ENCODE peak calls at places on chromosomes 4 and X, in five cellular contexts. N, A, E, W and Z are unnamed samples.

GRCh38 chrX:110089656-110090404 is 86.9 kb downstream of the TMEM164 start:
- DNase-seq in W (no peak), A (no peak), N (no peak), E (no peak), Z (no peak)

GRCh38 chr4:124192544-124192943 is 520.0 kb downstream of the ANKRD50 start:
- DNase-seq in E (no peak), N (no peak), A (no peak), W (no peak), Z (no peak)

GRCh38 chr4:168856312-168856711 is 153.7 kb downstream of the CBR4 start:
- DNase-seq in E (peak), A (no peak), N (peak), W (no peak), Z (no peak)

GRCh38 chr4:2059034-2059725 is at the start of gene NAT8L:
- DNase-seq in N (no peak), A (no peak), W (peak), E (no peak), Z (peak)

GRCh38 chr4:83605744-83606172 is 69.8 kb downstream of the GPAT3 start:
- DNase-seq in A (no peak), E (no peak), N (no peak), W (no peak), Z (no peak)

GRCh38 chrX:17038681-17039161 is 92.3 kb downstream of the REPS2 start:
- DNase-seq in A (no peak), W (no peak), N (peak), E (peak), Z (no peak)

GRCh38 chr4:8818063-8818881 is 53.4 kb downstream of the HMX1 start:
- DNase-seq in N (no peak), W (no peak), E (no peak), A (peak), Z (no peak)

GRCh38 chrX:29652484-29652883 is 562.9 kb upstream of the MAGEB2 start:
- DNase-seq in N (peak), E (peak), W (no peak), A (no peak), Z (no peak)

GRCh38 chr4:185589067-185589844 is 53.9 kb upstream of the PDLIM3 start:
- DNase-seq in E (peak), W (no peak), N (no peak), A (no peak), Z (no peak)

GRCh38 chr4:169663894-169664293 is 43.5 kb downstream of the CLCN3 start:
- DNase-seq in W (no peak), A (no peak), N (peak), E (peak), Z (no peak)

GRCh38 chr4:27791640-27792039 is 931.0 kb downstream of the STIM2 start:
- DNase-seq in A (no peak), E (peak), W (no peak), N (no peak), Z (no peak)

GRCh38 chr4:53055274-53055673 is 193.2 kb downstream of the RASL11B start:
- DNase-seq in W (no peak), N (peak), E (peak), A (no peak), Z (no peak)

GRCh38 chr4:186553717-186554116 is 1.6 kb downstream of the MTNR1A start:
- DNase-seq in E (no peak), W (no peak), N (no peak), A (no peak), Z (no peak)

GRCh38 chrX:150508018-150508417 is 60.4 kb upstream of the MTM1 start:
- DNase-seq in A (no peak), W (no peak), N (no peak), E (no peak), Z (no peak)

GRCh38 chrX:58025979-58026378 is 115.7 kb upstream of the ZXDA start:
- DNase-seq in E (peak), W (peak), N (no peak), A (no peak), Z (no peak)

GRCh38 chr4:61657016-61657415 is 456.9 kb downstream of the ADGRL3 start:
- DNase-seq in E (no peak), A (no peak), W (no peak), N (no peak), Z (no peak)

GRCh38 chr4:122481766-122482405 is 25.4 kb upstream of the IL2 start:
- DNase-seq in N (no peak), E (peak), W (no peak), A (no peak), Z (no peak)

GRCh38 chrX:19285857-19286256 is 57.9 kb upstream of the PDHA1 start:
- DNase-seq in W (no peak), A (no peak), E (no peak), N (no peak), Z (no peak)

GRCh38 chr4:156608651-156609050 is 362.9 kb downstream of the PDGFC start:
- DNase-seq in A (no peak), W (no peak), N (no peak), E (no peak), Z (no peak)

GRCh38 chrX:140053841-140054240 is 88.5 kb upstream of the CXorf66 start:
- DNase-seq in E (no peak), W (no peak), N (no peak), A (no peak), Z (no peak)

GRCh38 chrX:17397074-17397473 is 22.1 kb downstream of the NHS start:
- DNase-seq in W (no peak), A (no peak), N (no peak), E (peak), Z (no peak)

GRCh38 chr4:134780244-134780643 is 578.7 kb upstream of the PABPC4L start:
- DNase-seq in A (no peak), E (no peak), W (no peak), N (no peak), Z (no peak)

GRCh38 chrX:44344194-44344593 is 722 bp upstream of the EFHC2 start:
- DNase-seq in A (peak), W (no peak), N (no peak), E (no peak), Z (no peak)

GRCh38 chrX:11380187-11380586 is 87.0 kb downstream of the AMELX start:
- DNase-seq in A (peak), W (no peak), E (peak), N (no peak), Z (no peak)

GRCh38 chr4:175947117-175947722 is 118.4 kb upstream of the WDR17 start:
- DNase-seq in W (no peak), A (no peak), N (no peak), E (peak), Z (no peak)

GRCh38 chr4:77449162-77449561 is 156.5 kb upstream of the CXCL13 start:
- DNase-seq in N (no peak), A (no peak), E (peak), W (no peak), Z (no peak)

GRCh38 chr4:48329976-48330375 is 11.4 kb upstream of the SLAIN2 start:
- DNase-seq in E (peak), A (no peak), W (no peak), N (peak), Z (no peak)

GRCh38 chrX:39261446-39262147 is 460.3 kb downstream of the MID1IP1 start:
- DNase-seq in W (peak), N (no peak), E (peak), A (no peak), Z (no peak)

GRCh38 chrX:45714864-45715263 is 514.2 kb upstream of the DIPK2B start:
- DNase-seq in W (no peak), A (no peak), N (no peak), E (peak), Z (no peak)

GRCh38 chr4:8241895-8242696 is 27.5 kb upstream of the HTRA3 start:
- DNase-seq in E (peak), N (peak), A (peak), W (peak), Z (peak)

GRCh38 chrX:7145454-7145853 is 2.1 kb upstream of the STS start:
- DNase-seq in E (no peak), N (no peak), W (no peak), A (no peak), Z (no peak)

GRCh38 chr4:1230316-1230715 is 18.6 kb downstream of the CTBP1 start:
- DNase-seq in W (no peak), N (no peak), A (no peak), E (no peak), Z (no peak)

GRCh38 chr4:89173336-89174090 is 62.2 kb downstream of the TIGD2 start:
- DNase-seq in W (peak), E (no peak), A (no peak), N (no peak), Z (no peak)

GRCh38 chr4:102477657-102478056 is 23.5 kb upstream of the NFKB1 start:
- DNase-seq in W (no peak), A (no peak), N (no peak), E (peak), Z (no peak)

GRCh38 chr4:80454040-80454439 is 118.5 kb downstream of the CFAP299 start:
- DNase-seq in A (no peak), N (no peak), E (no peak), W (no peak), Z (no peak)

GRCh38 chr4:151620066-151620465 is 140.7 kb downstream of the GATB start:
- DNase-seq in N (no peak), E (no peak), W (no peak), A (no peak), Z (no peak)

GRCh38 chr4:98510757-98511517 is 147.5 kb downstream of the TSPAN5 start:
- DNase-seq in A (no peak), E (peak), W (no peak), N (peak), Z (no peak)

GRCh38 chr4:54063224-54063623 is 1.2 kb downstream of the CHIC2 start:
- DNase-seq in E (peak), N (no peak), A (no peak), W (no peak), Z (no peak)

GRCh38 chrX:65745992-65746391 is 78.5 kb downstream of the MSN start:
- DNase-seq in N (no peak), W (no peak), E (no peak), A (no peak), Z (no peak)
- TF ChIP-seq CTCF in N (no peak), W (no peak), E (no peak), A (no peak), Z (no peak)

GRCh38 chrX:142089193-142089592 is 115.9 kb downstream of the MAGEC2 start:
- DNase-seq in N (no peak), E (peak), W (no peak), A (no peak), Z (no peak)
- TF ChIP-seq CTCF in N (peak), E (peak), W (peak), A (no peak), Z (peak)

DNA sequence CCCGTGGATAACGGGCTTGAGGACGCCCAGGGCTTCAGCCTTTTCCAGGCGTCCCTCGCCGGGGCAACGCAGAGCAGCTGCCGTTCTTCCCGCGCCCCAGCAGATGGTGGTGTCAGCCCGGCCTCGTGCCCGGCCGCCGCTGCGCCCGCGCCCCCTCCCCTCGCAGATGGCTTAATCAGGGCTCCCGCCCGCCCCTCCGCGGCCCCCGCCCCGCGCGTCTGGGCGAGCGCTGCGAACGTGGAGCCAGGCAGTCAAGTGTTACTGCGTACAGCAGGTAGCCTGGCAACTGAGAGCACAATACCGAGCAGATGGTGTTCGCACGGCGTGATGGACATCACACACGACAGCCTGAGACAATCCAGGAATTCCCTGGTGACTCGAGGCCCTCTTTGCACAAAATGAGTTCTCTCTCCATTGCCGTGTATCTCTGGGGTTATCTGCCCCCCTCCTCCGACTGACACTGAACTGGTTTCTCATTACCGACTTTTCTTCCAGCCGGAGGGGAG is 69.3 kb downstream of the MGST2 start:
- DNase-seq in A (peak), W (peak), N (peak), E (peak), Z (peak)
- TF ChIP-seq CTCF in A (no peak), W (peak), N (peak), E (no peak), Z (no peak)

GRCh38 chr4:87901426-87901825 is 68.7 kb downstream of the MEPE start:
- DNase-seq in N (no peak), A (no peak), E (peak), W (no peak), Z (no peak)

GRCh38 chr4:87896020-87896621 is 63.4 kb downstream of the MEPE start:
- DNase-seq in E (peak), N (peak), W (no peak), A (peak), Z (no peak)
- TF ChIP-seq CTCF in E (no peak), N (no peak), W (no peak), A (no peak), Z (no peak)

DNA sequence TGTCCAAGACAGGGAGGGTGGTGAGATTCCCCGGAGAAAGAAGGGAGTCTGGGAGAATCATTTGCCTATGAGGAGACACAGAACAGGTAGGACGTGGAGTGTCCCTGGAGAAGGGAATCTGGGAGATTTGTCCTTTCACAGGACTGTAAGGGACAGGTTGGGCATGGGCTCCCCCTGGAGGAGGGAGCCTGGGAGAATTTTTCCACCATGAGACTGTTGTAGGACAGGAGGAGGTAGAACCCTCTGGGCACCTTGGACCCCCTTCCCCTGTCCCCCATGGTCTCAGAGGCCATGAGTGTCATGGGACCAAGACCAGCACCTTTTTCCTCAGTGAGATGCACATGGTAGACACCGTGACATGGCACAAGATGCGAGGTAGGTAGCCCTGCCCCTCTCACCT is 2.8 kb downstream of the PORCN start:
- DNase-seq in W (peak), N (no peak), E (no peak), A (no peak), Z (no peak)
- TF ChIP-seq CTCF in W (peak), N (peak), E (peak), A (no peak), Z (no peak)

GRCh38 chrX:101617211-101618191 is at the start of gene ARMCX6:
- DNase-seq in E (peak), A (peak), N (peak), W (peak), Z (peak)
- TF ChIP-seq CTCF in E (peak), A (no peak), N (peak), W (peak), Z (peak)

GRCh38 chrX:24515447-24515846 is 50.4 kb downstream of the PDK3 start:
- DNase-seq in E (peak), A (no peak), W (no peak), N (peak), Z (no peak)
- TF ChIP-seq CTCF in E (peak), A (no peak), W (peak), N (peak), Z (no peak)

GRCh38 chrX:69229436-69229835 is 64.2 kb upstream of the PJA1 start:
- DNase-seq in A (no peak), N (no peak), W (no peak), E (peak), Z (no peak)
- TF ChIP-seq CTCF in A (no peak), N (no peak), W (no peak), E (no peak), Z (no peak)

GRCh38 chrX:78199851-78200250 is 60.4 kb upstream of the TAF9B start:
- DNase-seq in E (peak), N (no peak), W (no peak), A (no peak), Z (no peak)
- TF ChIP-seq CTCF in E (peak), N (no peak), W (no peak), A (no peak), Z (peak)

GRCh38 chrX:56788717-56789122 is 59.7 kb downstream of the NBDY start:
- DNase-seq in E (peak), A (no peak), W (peak), N (no peak), Z (no peak)
- TF ChIP-seq CTCF in E (peak), A (no peak), W (peak), N (no peak), Z (no peak)